ENCODE peak calls at places on chromosomes 16 and 17, in four cellular contexts. L is psoas muscle, Y is fibroblast of mammary gland, W is A549. A is an unnamed sample.

GRCh38 chr17:77245162-77245926 is 104.6 kb downstream of the SEC14L1 start:
- DNase-seq in Y (no peak), W (no peak), L (no peak), A (peak)

GRCh38 chr16:15856901-15857778 is at the start of gene MYH11:
- DNase-seq in Y (no peak), L (no peak), W (no peak), A (no peak)

GRCh38 chr17:50265690-50266306 is 8.5 kb upstream of the TMEM92 start:
- DNase-seq in L (no peak), Y (peak), W (no peak), A (peak)

GRCh38 chr17:44967026-44967906 is 837 bp downstream of the C1QL1 start:
- DNase-seq in W (no peak), L (no peak), Y (no peak), A (peak)

GRCh38 chr16:75589301-75589700 is 23.1 kb downstream of the GABARAPL2 start:
- DNase-seq in W (no peak), Y (no peak), L (no peak), A (no peak)

GRCh38 chr17:18356624-18357023 is 6.7 kb downstream of the SHMT1 start:
- DNase-seq in L (peak), W (no peak), Y (peak), A (no peak)

GRCh38 chr16:65878347-65878746 is 488.1 kb upstream of the CDH5 start:
- DNase-seq in Y (no peak), W (no peak), L (no peak), A (no peak)

GRCh38 chr16:88309905-88310259 is 72.9 kb upstream of the ZNF469 start:
- DNase-seq in W (no peak), Y (no peak), L (peak), A (no peak)

GRCh38 chr17:14198013-14198412 is 38.6 kb downstream of the CDRT15 start:
- DNase-seq in L (no peak), Y (no peak), W (no peak), A (no peak)

GRCh38 chr17:45042346-45043120 is 8.9 kb downstream of the DCAKD start:
- DNase-seq in Y (no peak), L (no peak), W (no peak), A (no peak)

GRCh38 chr17:57747221-57748017 is 2.3 kb upstream of the CCDC182 start:
- DNase-seq in L (no peak), Y (peak), W (peak), A (no peak)

GRCh38 chr17:21530311-21530710 is 154.2 kb downstream of the KCNJ12 start:
- DNase-seq in Y (no peak), L (no peak), W (no peak), A (no peak)

GRCh38 chr17:36888236-36888957 is 48.9 kb upstream of the LHX1 start:
- DNase-seq in L (no peak), Y (no peak), W (no peak), A (no peak)

GRCh38 chr17:77312786-77313599 is 172.2 kb downstream of the SEC14L1 start:
- DNase-seq in L (peak), W (no peak), Y (peak), A (peak)

GRCh38 chr16:20611350-20611902 is 35.3 kb upstream of the ACSM2B start:
- DNase-seq in L (peak), Y (no peak), W (no peak), A (no peak)

GRCh38 chr17:27477050-27477647 is 20.9 kb downstream of the KSR1 start:
- DNase-seq in L (no peak), Y (no peak), W (no peak), A (no peak)

GRCh38 chr17:36120221-36120620 is 16.6 kb downstream of the CCL4 start:
- DNase-seq in L (no peak), W (no peak), Y (no peak), A (no peak)

GRCh38 chr16:22372882-22373661 is 1.3 kb downstream of the CDR2 start:
- DNase-seq in Y (no peak), L (no peak), W (no peak), A (no peak)

GRCh38 chr17:50703162-50703561 is 4.6 kb downstream of the ANKRD40 start:
- DNase-seq in W (no peak), L (no peak), Y (no peak), A (no peak)

GRCh38 chr17:76529224-76529642 is 8.3 kb downstream of the CYGB start:
- DNase-seq in W (no peak), L (peak), Y (peak), A (peak)

GRCh38 chr16:53754938-53755910 is 51.3 kb downstream of the FTO start:
- DNase-seq in L (peak), Y (peak), W (no peak), A (peak)

GRCh38 chr17:44906010-44906646 is 6.9 kb upstream of the EFTUD2 start:
- DNase-seq in Y (peak), L (no peak), W (peak), A (no peak)

GRCh38 chr17:73300392-73300791 is 11.4 kb downstream of the CDC42EP4 start:
- DNase-seq in Y (no peak), L (no peak), W (no peak), A (no peak)

GRCh38 chr17:59643159-59643857 is 23.6 kb downstream of the CLTC start:
- DNase-seq in L (no peak), W (no peak), Y (peak), A (no peak)

GRCh38 chr17:70881093-70881492 is 711.8 kb downstream of the KCNJ2 start:
- DNase-seq in L (no peak), Y (no peak), W (no peak), A (no peak)

DNA sequence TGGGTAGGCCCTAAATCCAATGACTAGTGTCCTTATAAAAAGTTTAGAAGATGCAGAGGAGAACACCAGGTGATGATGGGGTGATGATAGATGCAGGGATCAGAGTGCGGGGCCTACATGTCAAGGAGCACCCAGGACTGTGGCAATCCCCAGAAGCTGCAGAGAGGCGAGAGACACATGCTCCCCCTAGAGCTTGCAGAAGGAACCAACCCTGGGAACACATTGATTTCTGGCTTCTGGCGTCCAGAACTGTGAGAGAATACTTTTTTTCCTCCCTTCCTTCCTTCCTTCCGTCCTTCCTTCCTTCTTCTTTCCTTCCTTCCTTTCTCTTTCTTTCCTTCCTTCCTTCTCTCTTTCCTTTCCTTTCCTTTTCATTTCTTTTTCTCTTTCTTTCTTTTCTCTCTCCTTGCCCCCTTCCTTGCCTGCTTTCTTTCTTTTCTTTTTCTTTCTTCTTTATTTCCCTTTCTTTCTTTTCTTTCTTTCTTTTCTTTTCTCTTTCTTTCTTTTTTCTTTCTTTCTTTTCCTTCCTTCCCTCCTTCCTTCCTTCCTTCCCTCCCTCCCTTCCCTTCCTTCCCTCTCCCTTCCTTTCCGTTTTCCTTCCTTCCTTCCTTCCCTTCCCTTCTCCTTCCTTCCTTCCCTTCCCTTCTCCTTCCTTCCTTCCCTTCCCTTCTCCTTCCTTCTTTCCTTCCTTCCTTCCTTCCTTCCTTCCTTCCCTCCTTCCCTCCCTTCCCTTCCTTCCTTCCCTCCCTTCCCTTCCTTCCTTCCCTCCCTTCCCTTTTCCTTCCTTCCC is 134.3 kb downstream of the HAPSTR1 start:
- DNase-seq in W (no peak), Y (no peak), L (no peak), A (no peak)
- TF ChIP-seq CTCF in W (peak), Y (peak), L (peak), A (no peak)

GRCh38 chr17:1643999-1644492 is 1.5 kb downstream of the SCARF1 start:
- DNase-seq in W (no peak), L (no peak), Y (no peak), A (no peak)
- H3K4me3 ChIP-seq in W (peak), L (peak), Y (no peak), A (peak)

GRCh38 chr16:71628810-71629209 is 2.8 kb downstream of the MARVELD3 start:
- DNase-seq in Y (peak), L (no peak), W (no peak), A (no peak)

GRCh38 chr16:71625113-71625850 is 702 bp upstream of the MARVELD3 start:
- DNase-seq in Y (no peak), W (no peak), L (no peak), A (no peak)

GRCh38 chr16:71627631-71628236 is 1.8 kb downstream of the MARVELD3 start:
- DNase-seq in L (no peak), W (no peak), Y (no peak), A (no peak)

GRCh38 chr16:71626858-71627213 is 852 bp downstream of the MARVELD3 start:
- DNase-seq in W (peak), Y (no peak), L (no peak), A (peak)

GRCh38 chr16:71626018-71626857 is at the start of gene MARVELD3:
- DNase-seq in L (no peak), W (peak), Y (no peak), A (peak)
- TF ChIP-seq CTCF in L (no peak), W (no peak), Y (no peak), A (no peak)

DNA sequence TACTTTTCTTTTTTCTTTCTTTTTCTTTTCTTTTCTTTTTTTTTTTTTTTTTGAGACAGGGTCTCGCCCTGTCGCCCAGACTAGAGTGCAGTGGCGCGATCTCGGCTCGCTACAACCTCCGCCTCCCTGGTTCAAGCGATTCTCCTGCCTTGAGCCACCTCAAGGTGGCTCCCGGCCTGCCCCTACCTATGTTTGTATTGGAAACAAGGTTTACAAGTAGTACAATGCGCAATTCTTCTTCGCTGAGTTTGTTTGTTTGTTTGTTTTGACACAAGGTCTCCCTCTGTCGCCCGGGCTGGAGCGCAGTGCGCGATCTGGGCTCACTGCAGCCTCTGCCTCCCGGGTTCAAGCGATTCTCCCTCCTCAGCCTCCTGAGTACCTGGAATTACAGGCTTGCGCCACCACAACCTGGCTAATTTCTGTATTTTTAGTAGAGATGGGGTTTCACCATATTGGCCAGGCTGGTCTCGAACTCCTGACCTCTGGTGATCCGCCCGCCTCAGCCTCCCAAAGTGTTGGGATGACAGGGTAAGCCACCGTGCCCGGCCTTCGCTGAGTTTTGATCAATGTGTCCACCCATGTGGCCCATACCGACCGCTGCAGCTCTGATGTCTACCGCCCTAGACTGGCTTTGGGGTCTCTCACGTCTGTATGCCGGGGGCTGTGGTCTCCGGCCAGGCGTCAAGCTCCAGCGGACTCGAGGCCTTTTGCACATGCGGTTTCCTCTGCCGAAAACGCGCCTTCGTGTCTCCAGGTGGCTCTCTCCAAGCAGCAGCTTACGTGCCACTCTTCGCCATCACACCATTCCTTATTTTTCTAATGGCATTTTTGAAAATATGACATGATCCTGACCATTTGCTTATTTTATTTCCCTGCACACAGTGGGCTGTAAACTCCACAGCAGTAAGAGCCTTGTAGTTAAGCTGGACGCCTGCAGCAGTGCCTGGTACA is 1.1 kb upstream of the YBX2 start:
- DNase-seq in Y (no peak), L (no peak), W (no peak), A (no peak)
- H3K4me3 ChIP-seq in Y (no peak), L (peak), W (peak), A (peak)